ENCODE peak calls at places on chromosomes 11 and 22, in six cellular contexts. One of them, this sample, is unnamed.

GRCh38 chr22:35400335-35400680 is 368 bp downstream of the MCM5 start:
- DNase-seq in CD4-positive, alpha-beta memory T cell: no peak
- DNase-seq in breast epithelium: no peak
- DNase-seq in tibial artery: no peak
- DNase-seq in colonic mucosa: no peak
- DNase-seq in fibroblast of mammary gland: no peak
- DNase-seq in this sample: no peak

GRCh38 chr11:3216027-3216525 is 2.5 kb downstream of the MRGPRG start:
- DNase-seq in CD4-positive, alpha-beta memory T cell: no peak
- DNase-seq in breast epithelium: no peak
- DNase-seq in tibial artery: peak; percentile 10
- DNase-seq in colonic mucosa: no peak
- DNase-seq in fibroblast of mammary gland: no peak
- DNase-seq in this sample: no peak

GRCh38 chr11:57356179-57356757 is 18.1 kb downstream of the P2RX3 start:
- DNase-seq in CD4-positive, alpha-beta memory T cell: no peak
- DNase-seq in breast epithelium: no peak
- DNase-seq in tibial artery: no peak
- DNase-seq in colonic mucosa: no peak
- DNase-seq in fibroblast of mammary gland: no peak
- DNase-seq in this sample: no peak

GRCh38 chr11:118791961-118792578 is 1.1 kb upstream of the DDX6 start:
- DNase-seq in CD4-positive, alpha-beta memory T cell: peak; percentile 19
- DNase-seq in breast epithelium: peak; percentile 55
- DNase-seq in tibial artery: peak; percentile 43
- DNase-seq in colonic mucosa: peak; percentile 53
- DNase-seq in fibroblast of mammary gland: no peak
- DNase-seq in this sample: peak; percentile 69

GRCh38 chr11:69836401-69836800 is 17.2 kb upstream of the FGF3 start:
- DNase-seq in CD4-positive, alpha-beta memory T cell: no peak
- DNase-seq in breast epithelium: no peak
- DNase-seq in tibial artery: no peak
- DNase-seq in colonic mucosa: no peak
- DNase-seq in fibroblast of mammary gland: no peak
- DNase-seq in this sample: no peak

GRCh38 chr11:130804306-130805077 is 111.8 kb downstream of the SNX19 start:
- DNase-seq in CD4-positive, alpha-beta memory T cell: no peak
- DNase-seq in breast epithelium: no peak
- DNase-seq in tibial artery: no peak
- DNase-seq in colonic mucosa: no peak
- DNase-seq in fibroblast of mammary gland: no peak
- DNase-seq in this sample: no peak

GRCh38 chr11:35111171-35112055 is 27.6 kb upstream of the CD44 start:
- DNase-seq in CD4-positive, alpha-beta memory T cell: no peak
- DNase-seq in breast epithelium: no peak
- DNase-seq in tibial artery: no peak
- DNase-seq in colonic mucosa: peak; percentile 41
- DNase-seq in fibroblast of mammary gland: peak; percentile 94
- DNase-seq in this sample: no peak

GRCh38 chr22:39665229-39665628 is 94.7 kb downstream of the CACNA1I start:
- DNase-seq in CD4-positive, alpha-beta memory T cell: no peak
- DNase-seq in breast epithelium: no peak
- DNase-seq in tibial artery: no peak
- DNase-seq in colonic mucosa: no peak
- DNase-seq in fibroblast of mammary gland: no peak
- DNase-seq in this sample: no peak

GRCh38 chr11:129237880-129238638 is 45.9 kb upstream of the ARHGAP32 start:
- DNase-seq in CD4-positive, alpha-beta memory T cell: no peak
- DNase-seq in breast epithelium: no peak
- DNase-seq in tibial artery: no peak
- DNase-seq in colonic mucosa: no peak
- DNase-seq in fibroblast of mammary gland: no peak
- DNase-seq in this sample: peak; percentile 6

GRCh38 chr11:32081129-32081641 is 9.7 kb upstream of the RCN1 start:
- DNase-seq in CD4-positive, alpha-beta memory T cell: no peak
- DNase-seq in breast epithelium: no peak
- DNase-seq in tibial artery: no peak
- DNase-seq in colonic mucosa: no peak
- DNase-seq in fibroblast of mammary gland: peak; percentile 88
- DNase-seq in this sample: no peak

GRCh38 chr22:23418159-23418788 is 161.8 kb downstream of the IGLL1 start:
- DNase-seq in CD4-positive, alpha-beta memory T cell: no peak
- DNase-seq in breast epithelium: no peak
- DNase-seq in tibial artery: no peak
- DNase-seq in colonic mucosa: no peak
- DNase-seq in fibroblast of mammary gland: no peak
- DNase-seq in this sample: no peak

GRCh38 chr22:24392218-24392931 is 35.0 kb upstream of the ADORA2A start:
- DNase-seq in CD4-positive, alpha-beta memory T cell: no peak
- DNase-seq in breast epithelium: no peak
- DNase-seq in tibial artery: no peak
- DNase-seq in colonic mucosa: no peak
- DNase-seq in fibroblast of mammary gland: no peak
- DNase-seq in this sample: no peak

GRCh38 chr11:47406896-47407745 is 1.3 kb upstream of the SLC39A13 start:
- DNase-seq in CD4-positive, alpha-beta memory T cell: no peak
- DNase-seq in breast epithelium: no peak
- DNase-seq in tibial artery: no peak
- DNase-seq in colonic mucosa: no peak
- DNase-seq in fibroblast of mammary gland: no peak
- DNase-seq in this sample: no peak

GRCh38 chr11:47409440-47410403 is 1.3 kb downstream of the SLC39A13 start:
- DNase-seq in CD4-positive, alpha-beta memory T cell: no peak
- DNase-seq in breast epithelium: no peak
- DNase-seq in tibial artery: no peak
- DNase-seq in colonic mucosa: no peak
- DNase-seq in fibroblast of mammary gland: no peak
- DNase-seq in this sample: no peak

GRCh38 chr22:46047226-46047625 is 70.3 kb upstream of the WNT7B start:
- DNase-seq in CD4-positive, alpha-beta memory T cell: no peak
- DNase-seq in breast epithelium: peak; percentile 57
- DNase-seq in tibial artery: no peak
- DNase-seq in colonic mucosa: no peak
- DNase-seq in fibroblast of mammary gland: no peak
- DNase-seq in this sample: no peak

GRCh38 chr22:29932121-29932520 is 49.1 kb downstream of the MTMR3 start:
- DNase-seq in CD4-positive, alpha-beta memory T cell: no peak
- DNase-seq in breast epithelium: no peak
- DNase-seq in tibial artery: no peak
- DNase-seq in colonic mucosa: no peak
- DNase-seq in fibroblast of mammary gland: no peak
- DNase-seq in this sample: no peak

GRCh38 chr11:129368889-129369672 is 6.6 kb upstream of the BARX2 start:
- DNase-seq in CD4-positive, alpha-beta memory T cell: no peak
- DNase-seq in breast epithelium: no peak
- DNase-seq in tibial artery: no peak
- DNase-seq in colonic mucosa: no peak
- DNase-seq in fibroblast of mammary gland: no peak
- DNase-seq in this sample: no peak

GRCh38 chr11:10604340-10604748 is 35.9 kb upstream of the LYVE1 start:
- DNase-seq in CD4-positive, alpha-beta memory T cell: no peak
- DNase-seq in breast epithelium: no peak
- DNase-seq in tibial artery: peak; percentile 50
- DNase-seq in colonic mucosa: peak; percentile 20
- DNase-seq in fibroblast of mammary gland: peak; percentile 27
- DNase-seq in this sample: no peak

GRCh38 chr11:20360650-20361049 is 2.9 kb upstream of the HTATIP2 start:
- DNase-seq in CD4-positive, alpha-beta memory T cell: peak; percentile 38
- DNase-seq in breast epithelium: no peak
- DNase-seq in tibial artery: no peak
- DNase-seq in colonic mucosa: no peak
- DNase-seq in fibroblast of mammary gland: peak; percentile 43
- DNase-seq in this sample: peak; percentile 30

GRCh38 chr11:115383431-115383830 is 120.8 kb downstream of the CADM1 start:
- DNase-seq in CD4-positive, alpha-beta memory T cell: no peak
- DNase-seq in breast epithelium: no peak
- DNase-seq in tibial artery: no peak
- DNase-seq in colonic mucosa: no peak
- DNase-seq in fibroblast of mammary gland: no peak
- DNase-seq in this sample: no peak

GRCh38 chr11:14906614-14907392 is 14.8 kb upstream of the CYP2R1 start:
- DNase-seq in CD4-positive, alpha-beta memory T cell: no peak
- DNase-seq in breast epithelium: no peak
- DNase-seq in tibial artery: no peak
- DNase-seq in colonic mucosa: no peak
- DNase-seq in fibroblast of mammary gland: no peak
- DNase-seq in this sample: peak; percentile 8

GRCh38 chr11:14907411-14908213 is 15.6 kb upstream of the CYP2R1 start:
- DNase-seq in CD4-positive, alpha-beta memory T cell: peak; percentile 75
- DNase-seq in breast epithelium: peak; percentile 71
- DNase-seq in tibial artery: peak; percentile 78
- DNase-seq in colonic mucosa: peak; percentile 89
- DNase-seq in fibroblast of mammary gland: peak; percentile 43
- DNase-seq in this sample: peak; percentile 55

GRCh38 chr11:14904745-14905103 is 12.7 kb upstream of the CYP2R1 start:
- DNase-seq in CD4-positive, alpha-beta memory T cell: peak; percentile 68
- DNase-seq in breast epithelium: peak; percentile 54
- DNase-seq in tibial artery: peak; percentile 64
- DNase-seq in colonic mucosa: peak; percentile 91
- DNase-seq in fibroblast of mammary gland: peak; percentile 57
- DNase-seq in this sample: peak; percentile 72

GRCh38 chr11:14905104-14906033 is 13.3 kb upstream of the CYP2R1 start:
- DNase-seq in CD4-positive, alpha-beta memory T cell: peak; percentile 83
- DNase-seq in breast epithelium: no peak
- DNase-seq in tibial artery: peak; percentile 25
- DNase-seq in colonic mucosa: peak; percentile 69
- DNase-seq in fibroblast of mammary gland: peak; percentile 23
- DNase-seq in this sample: peak; percentile 84

DNA sequence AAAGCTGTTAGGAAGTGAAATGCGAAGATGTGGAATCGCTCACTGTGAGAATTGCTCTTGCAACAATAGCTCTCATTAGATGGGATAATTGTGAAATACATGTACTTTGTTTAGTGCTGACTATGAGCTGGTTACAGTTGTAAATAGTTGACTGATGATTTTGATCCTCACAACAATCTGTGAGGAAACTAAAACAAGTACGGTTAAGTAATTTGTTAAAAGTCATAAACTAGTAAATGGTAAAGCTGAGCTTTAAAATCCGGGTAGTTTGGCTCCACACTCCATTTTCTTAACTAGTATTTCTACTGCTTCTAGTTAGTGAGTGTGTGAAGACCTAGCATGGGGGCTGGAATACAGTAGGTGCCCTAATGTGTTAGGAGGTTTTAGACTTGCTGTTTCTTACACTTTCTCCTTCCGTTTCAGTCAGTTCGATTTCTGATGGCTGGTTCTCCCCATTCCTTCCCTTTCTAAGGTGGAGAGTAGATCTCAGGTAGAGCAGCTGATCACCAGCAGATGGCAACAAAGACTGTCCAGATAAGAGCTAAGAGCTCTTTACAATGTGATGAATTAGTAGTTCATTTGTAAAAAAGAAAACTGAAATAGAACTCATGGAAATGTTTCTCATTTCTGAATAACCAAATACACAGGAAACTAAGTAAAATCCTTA is 16.3 kb upstream of the CYP2R1 start:
- DNase-seq in CD4-positive, alpha-beta memory T cell: peak; percentile 30
- DNase-seq in breast epithelium: no peak
- DNase-seq in tibial artery: no peak
- DNase-seq in colonic mucosa: peak; percentile 45
- DNase-seq in fibroblast of mammary gland: peak; percentile 47
- DNase-seq in this sample: no peak
- H3K4me3 ChIP-seq in CD4-positive, alpha-beta memory T cell: no peak overlapping the region
- H3K4me3 ChIP-seq in breast epithelium: no peak overlapping the region
- H3K4me3 ChIP-seq in tibial artery: no peak overlapping the region
- H3K4me3 ChIP-seq in colonic mucosa: no peak overlapping the region
- H3K4me3 ChIP-seq in fibroblast of mammary gland: no peak overlapping the region
- H3K4me3 ChIP-seq in this sample: no peak overlapping the region

GRCh38 chr11:65917434-65918210 is 1.2 kb downstream of the C11orf68 start:
- DNase-seq in CD4-positive, alpha-beta memory T cell: no peak
- DNase-seq in breast epithelium: no peak
- DNase-seq in tibial artery: no peak
- DNase-seq in colonic mucosa: no peak
- DNase-seq in fibroblast of mammary gland: no peak
- DNase-seq in this sample: no peak

GRCh38 chr11:65915821-65916251 is 3.0 kb downstream of the C11orf68 start:
- DNase-seq in CD4-positive, alpha-beta memory T cell: no peak
- DNase-seq in breast epithelium: peak; percentile 70
- DNase-seq in tibial artery: peak; percentile 93
- DNase-seq in colonic mucosa: peak; percentile 60
- DNase-seq in fibroblast of mammary gland: peak; percentile 98
- DNase-seq in this sample: no peak

GRCh38 chr11:65917077-65917433 is 1.8 kb downstream of the C11orf68 start:
- DNase-seq in CD4-positive, alpha-beta memory T cell: no peak
- DNase-seq in breast epithelium: no peak
- DNase-seq in tibial artery: no peak
- DNase-seq in colonic mucosa: no peak
- DNase-seq in fibroblast of mammary gland: no peak
- DNase-seq in this sample: no peak

GRCh38 chr11:65916391-65916790 is 2.5 kb downstream of the C11orf68 start:
- DNase-seq in CD4-positive, alpha-beta memory T cell: no peak
- DNase-seq in breast epithelium: no peak
- DNase-seq in tibial artery: no peak
- DNase-seq in colonic mucosa: no peak
- DNase-seq in fibroblast of mammary gland: no peak
- DNase-seq in this sample: no peak

DNA sequence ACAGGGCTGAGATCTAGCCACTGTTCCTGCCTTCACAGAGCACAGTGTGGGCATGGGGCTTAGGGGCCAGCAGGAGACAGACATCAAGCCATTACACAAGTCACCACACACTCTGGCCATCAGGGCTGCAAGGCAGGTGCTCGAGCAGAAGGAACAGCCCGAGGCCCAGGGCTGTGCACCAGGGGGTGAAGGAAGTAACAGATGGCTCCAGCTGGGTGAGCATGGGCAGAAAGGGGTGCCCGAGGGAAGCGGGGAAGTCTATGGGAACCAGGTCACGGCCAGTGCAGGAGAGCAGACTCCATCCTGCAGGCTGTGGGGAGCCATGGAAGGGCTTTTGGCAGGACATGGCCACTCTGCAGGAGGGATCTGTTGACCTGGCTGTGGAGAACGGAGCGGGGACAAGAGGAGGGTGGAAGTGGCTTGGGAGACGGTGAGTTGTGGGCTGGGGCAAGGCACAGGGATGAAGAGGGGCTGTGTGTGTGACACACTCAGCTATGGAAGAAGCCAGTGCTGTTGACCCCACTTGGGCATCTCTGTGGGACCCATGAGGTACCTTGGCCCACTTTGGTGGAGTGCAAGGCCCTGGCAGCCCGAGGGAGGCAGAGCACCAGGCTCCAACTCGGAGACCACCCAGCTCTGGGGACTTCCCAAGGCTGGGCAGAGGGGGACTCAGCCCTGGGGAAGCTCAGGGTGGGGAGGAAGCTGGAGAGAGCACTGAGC is 3.6 kb downstream of the C11orf68 start:
- DNase-seq in CD4-positive, alpha-beta memory T cell: no peak
- DNase-seq in breast epithelium: no peak
- DNase-seq in tibial artery: no peak
- DNase-seq in colonic mucosa: no peak
- DNase-seq in fibroblast of mammary gland: no peak
- DNase-seq in this sample: no peak
- H3K4me3 ChIP-seq in CD4-positive, alpha-beta memory T cell: no peak overlapping the region
- H3K4me3 ChIP-seq in breast epithelium: no peak overlapping the region
- H3K4me3 ChIP-seq in tibial artery: peak overlapping the region; percentile 25
- H3K4me3 ChIP-seq in colonic mucosa: no peak overlapping the region
- H3K4me3 ChIP-seq in fibroblast of mammary gland: peak overlapping the region; percentile 17
- H3K4me3 ChIP-seq in this sample: no peak overlapping the region

GRCh38 chr11:83115992-83116641 is 40.8 kb upstream of the PCF11 start:
- DNase-seq in CD4-positive, alpha-beta memory T cell: no peak
- DNase-seq in breast epithelium: no peak
- DNase-seq in tibial artery: no peak
- DNase-seq in colonic mucosa: no peak
- DNase-seq in fibroblast of mammary gland: no peak
- DNase-seq in this sample: no peak
- H3K4me3 ChIP-seq in CD4-positive, alpha-beta memory T cell: no peak overlapping the region
- H3K4me3 ChIP-seq in breast epithelium: no peak overlapping the region
- H3K4me3 ChIP-seq in tibial artery: no peak overlapping the region
- H3K4me3 ChIP-seq in colonic mucosa: no peak overlapping the region
- H3K4me3 ChIP-seq in fibroblast of mammary gland: no peak overlapping the region
- H3K4me3 ChIP-seq in this sample: no peak overlapping the region

GRCh38 chr11:65859134-65859811 is 960 bp upstream of the MUS81 start:
- DNase-seq in CD4-positive, alpha-beta memory T cell: peak; percentile 92
- DNase-seq in breast epithelium: peak; percentile 97
- DNase-seq in tibial artery: peak; percentile 100
- DNase-seq in colonic mucosa: peak; percentile 99
- DNase-seq in fibroblast of mammary gland: peak; percentile 94
- DNase-seq in this sample: peak; percentile 100
- H3K4me3 ChIP-seq in CD4-positive, alpha-beta memory T cell: peak overlapping the region; percentile 55
- H3K4me3 ChIP-seq in breast epithelium: peak overlapping the region; percentile 85
- H3K4me3 ChIP-seq in tibial artery: peak overlapping the region; percentile 84
- H3K4me3 ChIP-seq in colonic mucosa: peak overlapping the region; percentile 92
- H3K4me3 ChIP-seq in fibroblast of mammary gland: peak overlapping the region; percentile 90
- H3K4me3 ChIP-seq in this sample: peak overlapping the region; percentile 97